ENCODE peak calls at places on chromosomes 11 and 22, in six cellular contexts. One of them, this sample, is unnamed.

GRCh38 chr11:85712953-85713352 is 27.0 kb upstream of the CCDC89 start:
- DNase-seq in GM12878: no peak
- DNase-seq in K562: no peak
- DNase-seq in A549: no peak
- DNase-seq in HepG2: no peak
- DNase-seq in endothelial cell of umbilical vein: no peak
- DNase-seq in this sample: no peak

GRCh38 chr22:39900306-39901227 is at the start of gene GRAP2:
- DNase-seq in HepG2: no peak
- DNase-seq in K562: peak; percentile 69
- DNase-seq in A549: no peak
- DNase-seq in GM12878: peak; percentile 94
- DNase-seq in endothelial cell of umbilical vein: no peak
- DNase-seq in this sample: peak; percentile 70

GRCh38 chr11:126797801-126798200 is 202.8 kb downstream of the KIRREL3 start:
- DNase-seq in K562: no peak
- DNase-seq in GM12878: no peak
- DNase-seq in A549: no peak
- DNase-seq in endothelial cell of umbilical vein: no peak
- DNase-seq in HepG2: no peak
- DNase-seq in this sample: no peak

GRCh38 chr11:32388871-32389770 is 46.2 kb downstream of the WT1 start:
- DNase-seq in endothelial cell of umbilical vein: no peak
- DNase-seq in GM12878: no peak
- DNase-seq in K562: no peak
- DNase-seq in HepG2: no peak
- DNase-seq in A549: no peak
- DNase-seq in this sample: no peak

GRCh38 chr11:125062196-125062930 is 742 bp upstream of the SLC37A2 start:
- DNase-seq in endothelial cell of umbilical vein: no peak
- DNase-seq in HepG2: no peak
- DNase-seq in K562: no peak
- DNase-seq in A549: no peak
- DNase-seq in GM12878: no peak
- DNase-seq in this sample: peak; percentile 32

GRCh38 chr11:90438069-90438468 is 215.2 kb upstream of the CHORDC1 start:
- DNase-seq in K562: no peak
- DNase-seq in HepG2: no peak
- DNase-seq in endothelial cell of umbilical vein: no peak
- DNase-seq in GM12878: no peak
- DNase-seq in A549: no peak
- DNase-seq in this sample: no peak

GRCh38 chr11:73268671-73269271 is 3.4 kb upstream of the P2RY6 start:
- DNase-seq in HepG2: no peak
- DNase-seq in endothelial cell of umbilical vein: no peak
- DNase-seq in GM12878: no peak
- DNase-seq in A549: no peak
- DNase-seq in K562: no peak
- DNase-seq in this sample: no peak

GRCh38 chr22:46056169-46057041 is 79.4 kb upstream of the WNT7B start:
- DNase-seq in GM12878: no peak
- DNase-seq in endothelial cell of umbilical vein: no peak
- DNase-seq in K562: no peak
- DNase-seq in A549: no peak
- DNase-seq in HepG2: no peak
- DNase-seq in this sample: no peak

GRCh38 chr11:6229911-6230310 is 4.5 kb downstream of the FHIP1B start:
- DNase-seq in endothelial cell of umbilical vein: no peak
- DNase-seq in K562: no peak
- DNase-seq in GM12878: no peak
- DNase-seq in HepG2: peak; percentile 29
- DNase-seq in A549: no peak
- DNase-seq in this sample: no peak
- TF ChIP-seq POLR2A in endothelial cell of umbilical vein: no peak
- TF ChIP-seq POLR2A in K562: no peak
- TF ChIP-seq POLR2A in GM12878: no peak
- TF ChIP-seq POLR2A in HepG2: no peak
- TF ChIP-seq POLR2A in A549: no peak
- TF ChIP-seq POLR2A in this sample: no peak

DNA sequence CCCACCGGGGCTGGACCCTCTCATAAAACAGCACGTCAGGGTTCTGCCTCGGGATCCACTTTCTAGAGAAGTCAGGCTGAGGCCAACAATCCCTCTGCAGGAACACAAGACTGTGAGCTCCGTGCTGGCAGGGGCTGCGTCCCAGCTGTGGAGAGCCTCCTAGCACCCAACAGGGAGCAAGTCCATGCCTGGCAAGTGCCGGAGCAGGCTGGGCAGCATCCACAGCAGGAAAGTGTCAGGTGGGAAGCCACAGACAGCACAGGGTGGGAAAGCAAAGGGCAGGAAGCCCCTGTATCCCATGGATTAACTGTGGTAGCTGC is 682.3 kb downstream of the TBC1D22A start:
- DNase-seq in GM12878: no peak
- DNase-seq in K562: no peak
- DNase-seq in endothelial cell of umbilical vein: no peak
- DNase-seq in HepG2: no peak
- DNase-seq in A549: no peak
- DNase-seq in this sample: no peak
- TF ChIP-seq MYC in GM12878: no peak
- TF ChIP-seq MYC in K562: no peak
- TF ChIP-seq MYC in endothelial cell of umbilical vein: no peak
- TF ChIP-seq MYC in HepG2: no peak
- TF ChIP-seq MYC in A549: no peak
- TF ChIP-seq MYC in this sample: no peak

GRCh38 chr11:1547467-1548098 is 24.5 kb downstream of the DUSP8 start:
- DNase-seq in K562: no peak
- DNase-seq in HepG2: no peak
- DNase-seq in GM12878: no peak
- DNase-seq in endothelial cell of umbilical vein: no peak
- DNase-seq in A549: no peak
- DNase-seq in this sample: no peak

GRCh38 chr11:1549355-1550330 is 22.4 kb downstream of the DUSP8 start:
- DNase-seq in endothelial cell of umbilical vein: no peak
- DNase-seq in HepG2: peak; percentile 31
- DNase-seq in K562: peak; percentile 48
- DNase-seq in A549: no peak
- DNase-seq in GM12878: no peak
- DNase-seq in this sample: peak; percentile 46

GRCh38 chr11:1546536-1547466 is 25.3 kb downstream of the DUSP8 start:
- DNase-seq in GM12878: no peak
- DNase-seq in endothelial cell of umbilical vein: peak; percentile 28
- DNase-seq in K562: peak; percentile 63
- DNase-seq in HepG2: no peak
- DNase-seq in A549: peak; percentile 58
- DNase-seq in this sample: peak; percentile 46

GRCh38 chr11:1546077-1546535 is 26.0 kb downstream of the DUSP8 start:
- DNase-seq in HepG2: no peak
- DNase-seq in endothelial cell of umbilical vein: no peak
- DNase-seq in A549: no peak
- DNase-seq in K562: no peak
- DNase-seq in GM12878: no peak
- DNase-seq in this sample: no peak

DNA sequence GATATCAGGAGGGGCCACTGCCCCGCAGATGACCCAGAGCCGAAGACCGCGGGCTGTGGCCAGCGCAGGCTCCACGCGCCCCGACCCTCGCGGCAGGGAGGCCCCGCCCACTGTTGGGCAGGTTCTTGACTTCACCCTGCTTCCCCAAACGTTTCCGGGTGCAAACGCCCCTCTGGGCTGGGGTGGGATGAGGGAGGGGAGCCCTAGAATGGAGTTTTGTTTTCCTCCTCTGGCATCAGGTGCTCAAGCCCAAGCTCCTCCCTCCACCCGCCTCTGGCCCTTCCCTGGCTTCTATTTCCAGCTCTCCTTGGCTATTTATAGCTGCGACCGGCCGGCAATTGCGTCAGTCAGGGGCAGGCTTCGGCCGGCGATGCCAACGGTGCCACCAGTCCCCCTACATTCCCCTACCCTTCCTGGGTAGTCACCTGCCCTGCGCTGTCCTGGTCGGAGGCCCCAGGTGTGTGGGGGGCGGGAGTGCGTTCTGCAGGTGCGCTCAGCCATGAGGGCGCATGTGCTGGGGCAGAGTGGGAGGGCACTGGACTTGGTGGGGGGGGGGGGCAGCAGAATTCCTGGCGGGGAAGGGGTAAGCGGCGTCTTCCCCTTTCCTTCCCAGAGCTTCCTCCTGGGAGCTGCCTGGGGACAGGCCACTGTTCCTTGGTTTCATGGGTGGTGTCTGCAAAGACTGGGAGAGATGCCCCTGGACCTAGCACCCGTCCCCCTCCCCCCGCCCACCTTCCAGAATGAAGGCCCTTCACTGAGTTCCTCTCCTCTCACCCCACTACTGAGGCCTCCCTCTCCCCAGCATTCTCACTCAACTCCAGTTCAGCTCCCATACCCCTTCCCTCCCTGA is 23.6 kb downstream of the DUSP8 start:
- DNase-seq in K562: peak; percentile 23
- DNase-seq in A549: peak; percentile 71
- DNase-seq in HepG2: no peak
- DNase-seq in endothelial cell of umbilical vein: peak; percentile 25
- DNase-seq in GM12878: no peak
- DNase-seq in this sample: peak; percentile 38
- TF ChIP-seq MAX in K562: no peak
- TF ChIP-seq MAX in A549: no peak
- TF ChIP-seq MAX in HepG2: no peak
- TF ChIP-seq MAX in endothelial cell of umbilical vein: no peak
- TF ChIP-seq MAX in GM12878: no peak
- TF ChIP-seq MAX in this sample: no peak

DNA sequence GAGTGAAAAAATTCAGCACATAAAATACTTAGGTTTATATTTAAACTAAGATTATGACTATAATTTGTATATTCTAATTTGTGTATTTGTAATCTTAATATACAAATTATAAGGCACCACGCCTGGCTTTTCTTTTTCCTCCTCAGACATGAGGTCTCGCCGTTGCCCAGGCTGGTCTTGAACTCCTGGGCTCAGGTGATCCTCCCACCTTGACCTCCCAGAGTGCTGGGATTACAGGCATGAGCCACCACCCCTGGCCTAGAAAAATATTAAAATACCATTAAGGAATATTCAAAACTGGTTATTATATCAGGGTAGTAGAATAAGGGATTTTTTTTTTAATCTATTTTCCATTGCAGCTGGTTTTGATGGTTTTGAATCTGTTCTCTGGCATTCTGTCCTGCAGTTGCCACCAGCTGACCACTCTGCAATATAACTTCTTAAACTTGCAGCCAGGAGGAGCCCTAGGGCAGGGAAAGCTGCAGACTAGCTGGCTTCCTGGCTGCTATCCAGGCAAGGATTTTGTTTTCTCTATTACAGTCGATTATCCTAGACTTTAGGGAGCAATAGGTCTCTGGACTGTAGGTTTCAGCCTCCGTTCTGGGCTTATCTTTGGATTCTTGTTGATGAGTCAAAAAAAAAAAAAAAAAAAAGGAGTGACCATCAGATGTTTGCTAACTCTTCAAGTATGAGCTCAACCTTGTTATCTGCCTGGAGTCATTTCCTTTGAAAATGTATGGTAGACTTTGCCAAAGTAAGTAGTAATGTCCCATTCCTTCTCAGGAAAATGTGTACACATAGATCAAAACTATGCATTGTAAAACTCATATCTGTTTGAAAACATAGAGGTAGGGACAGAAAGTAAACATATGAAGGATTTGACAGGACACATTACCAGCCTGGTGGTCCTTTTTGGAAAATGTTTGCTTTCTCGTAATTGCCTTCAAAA is 13.2 kb downstream of the POLA2 start:
- DNase-seq in endothelial cell of umbilical vein: peak; percentile 97
- DNase-seq in K562: peak; percentile 92
- DNase-seq in HepG2: peak; percentile 89
- DNase-seq in GM12878: no peak
- DNase-seq in A549: peak; percentile 85
- DNase-seq in this sample: peak; percentile 66
- TF ChIP-seq POLR2A in endothelial cell of umbilical vein: peak; percentile 48
- TF ChIP-seq POLR2A in K562: no peak
- TF ChIP-seq POLR2A in HepG2: no peak
- TF ChIP-seq POLR2A in GM12878: no peak
- TF ChIP-seq POLR2A in A549: no peak
- TF ChIP-seq POLR2A in this sample: no peak

GRCh38 chr11:108009497-108010360 is 1.0 kb downstream of the CUL5 start:
- DNase-seq in K562: peak; percentile 53
- DNase-seq in GM12878: no peak
- DNase-seq in endothelial cell of umbilical vein: peak; percentile 37
- DNase-seq in A549: no peak
- DNase-seq in HepG2: peak; percentile 16
- DNase-seq in this sample: peak; percentile 19
- TF ChIP-seq MYC in K562: no peak
- TF ChIP-seq MYC in GM12878: no peak
- TF ChIP-seq MYC in endothelial cell of umbilical vein: no peak
- TF ChIP-seq MYC in A549: no peak
- TF ChIP-seq MYC in HepG2: no peak
- TF ChIP-seq MYC in this sample: no peak

This sample was measured in NB4.